ENCODE peak calls at places on chromosomes 12 and 14, in seven cellular contexts. N, P, X, T, C, M and Y are unnamed samples.

GRCh38 chr12:112112423-112113132 is 4.0 kb upstream of the NAA25 start:
- DNase-seq in N (no peak), P (no peak), X (no peak), T (no peak), C (no peak), M (no peak), Y (no peak)

GRCh38 chr12:63206494-63206893 is 55.5 kb upstream of the AVPR1A start:
- DNase-seq in N (no peak), P (no peak), X (no peak), T (no peak), C (no peak), M (no peak), Y (no peak)

GRCh38 chr12:39764944-39765560 is 145.4 kb upstream of the ABCD2 start:
- DNase-seq in N (peak; percentile 58), P (no peak), X (no peak), T (no peak), C (peak; percentile 56), M (no peak), Y (peak; percentile 52)

GRCh38 chr14:72480465-72481243 is 413.2 kb downstream of the DPF3 start:
- DNase-seq in N (peak; percentile 2), P (no peak), X (no peak), T (no peak), C (no peak), M (no peak), Y (no peak)

GRCh38 chr12:125786143-125786542 is 720.9 kb downstream of the AACS start:
- DNase-seq in N (no peak), P (no peak), X (no peak), T (no peak), C (no peak), M (no peak), Y (no peak)

GRCh38 chr14:100806386-100806785 is 19.5 kb upstream of the MEG3 start:
- DNase-seq in N (no peak), P (no peak), X (no peak), T (no peak), C (no peak), M (no peak), Y (no peak)

GRCh38 chr12:57756406-57757341 is 1.8 kb downstream of the MARCHF9 start:
- DNase-seq in N (no peak), P (no peak), X (peak; percentile 54), T (peak; percentile 57), C (no peak), M (peak; percentile 65), Y (no peak)

GRCh38 chr12:11621797-11622423 is 27.6 kb upstream of the ETV6 start:
- DNase-seq in N (no peak), P (no peak), X (no peak), T (no peak), C (peak; percentile 42), M (no peak), Y (peak; percentile 24)

GRCh38 chr14:92650581-92651105 is 97.8 kb downstream of the LGMN start:
- DNase-seq in N (no peak), P (no peak), X (no peak), T (no peak), C (no peak), M (no peak), Y (no peak)

GRCh38 chr12:49568442-49568776 is 467 bp upstream of the MCRS1 start:
- DNase-seq in N (no peak), P (no peak), X (no peak), T (no peak), C (no peak), M (no peak), Y (no peak)

GRCh38 chr12:92703777-92704176 is 988 bp downstream of the PLEKHG7 start:
- DNase-seq in N (no peak), P (no peak), X (no peak), T (no peak), C (no peak), M (no peak), Y (no peak)

GRCh38 chr14:47917344-47917954 is 242.0 kb upstream of the MDGA2 start:
- DNase-seq in N (peak; percentile 13), P (no peak), X (no peak), T (no peak), C (peak; percentile 58), M (no peak), Y (peak; percentile 33)

GRCh38 chr12:75706786-75707605 is 195.6 kb upstream of the KRR1 start:
- DNase-seq in N (peak; percentile 93), P (no peak), X (no peak), T (no peak), C (peak; percentile 77), M (no peak), Y (peak; percentile 87)

GRCh38 chr12:132521200-132521580 is 31.2 kb downstream of the FBRSL1 start:
- DNase-seq in N (no peak), P (no peak), X (no peak), T (no peak), C (no peak), M (no peak), Y (no peak)

GRCh38 chr14:106491851-106492250 is 965.5 kb downstream of the TMEM121 start:
- DNase-seq in N (no peak), P (no peak), X (no peak), T (no peak), C (peak; percentile 43), M (no peak), Y (no peak)

GRCh38 chr12:87253157-87253556 is 776.0 kb downstream of the C12orf50 start:
- DNase-seq in N (no peak), P (no peak), X (no peak), T (no peak), C (no peak), M (no peak), Y (peak; percentile 10)

GRCh38 chr14:59439256-59440015 is 25.7 kb downstream of the GPR135 start:
- DNase-seq in N (peak; percentile 74), P (no peak), X (no peak), T (no peak), C (no peak), M (no peak), Y (no peak)

DNA sequence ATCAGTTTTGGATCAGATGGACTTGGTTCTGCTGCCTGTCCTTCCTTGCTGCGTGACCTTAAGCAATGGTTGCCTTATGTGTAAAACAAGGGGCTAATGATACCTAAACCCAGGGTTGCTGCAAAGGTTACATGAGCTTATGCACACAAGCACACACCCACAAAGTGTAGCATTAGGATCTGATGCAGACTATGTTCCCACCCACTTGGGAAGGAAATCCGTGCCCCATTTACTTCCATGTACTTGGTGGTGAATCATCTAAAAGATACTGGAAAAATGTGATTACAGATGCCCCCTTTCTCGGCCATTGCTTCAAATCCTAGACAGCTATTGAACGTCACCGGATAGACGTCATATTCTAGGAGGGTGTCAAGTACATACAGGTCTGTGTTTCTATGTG is 87.1 kb downstream of the PRKCH start:
- DNase-seq in N (no peak), P (no peak), X (no peak), T (no peak), C (no peak), M (no peak), Y (no peak)
- H3K4me1 ChIP-seq in N (no peaks in the 10 kb centered on the region), P (no peaks in the 10 kb centered on the region), X (peaks cover 93% of the 10 kb centered on the region), T (peaks cover 81% of the 10 kb centered on the region), C (no peaks in the 10 kb centered on the region), M (no peaks in the 10 kb centered on the region), Y (peaks cover 25% of the 10 kb centered on the region)

GRCh38 chr12:104516821-104517220 is 60.1 kb downstream of the CHST11 start:
- DNase-seq in N (no peak), P (no peak), X (no peak), T (no peak), C (no peak), M (no peak), Y (no peak)

GRCh38 chr12:104520242-104520900 is 63.6 kb downstream of the CHST11 start:
- DNase-seq in N (no peak), P (no peak), X (no peak), T (no peak), C (no peak), M (no peak), Y (no peak)

GRCh38 chr12:104517880-104518279 is 61.1 kb downstream of the CHST11 start:
- DNase-seq in N (no peak), P (no peak), X (no peak), T (no peak), C (no peak), M (no peak), Y (no peak)

GRCh38 chr12:104521731-104522130 is 65.0 kb downstream of the CHST11 start:
- DNase-seq in N (peak; percentile 17), P (no peak), X (no peak), T (no peak), C (no peak), M (no peak), Y (peak; percentile 38)

GRCh38 chr12:104519190-104519857 is 62.6 kb downstream of the CHST11 start:
- DNase-seq in N (no peak), P (no peak), X (peak; percentile 46), T (peak; percentile 38), C (no peak), M (no peak), Y (peak; percentile 21)
- H3K4me1 ChIP-seq in N (no peaks in the 10 kb centered on the region), P (no peaks in the 10 kb centered on the region), X (peaks cover 50% of the 10 kb centered on the region), T (peaks cover 82% of the 10 kb centered on the region), C (peaks cover 9% of the 10 kb centered on the region), M (no peaks in the 10 kb centered on the region), Y (peaks cover 18% of the 10 kb centered on the region)

GRCh38 chr12:32106517-32107366 is at the start of gene BICD1:
- DNase-seq in N (peak; percentile 87), P (peak; percentile 91), X (peak; percentile 68), T (peak; percentile 68), C (peak; percentile 93), M (peak; percentile 87), Y (peak; percentile 92)

GRCh38 chr12:32110417-32110816 is 3.8 kb downstream of the BICD1 start:
- DNase-seq in N (no peak), P (no peak), X (no peak), T (no peak), C (no peak), M (no peak), Y (no peak)

GRCh38 chr12:32110942-32111341 is 4.3 kb downstream of the BICD1 start:
- DNase-seq in N (no peak), P (no peak), X (no peak), T (no peak), C (no peak), M (no peak), Y (no peak)

GRCh38 chr12:32107376-32108267 is 975 bp downstream of the BICD1 start:
- DNase-seq in N (peak; percentile 80), P (peak; percentile 28), X (no peak), T (no peak), C (peak; percentile 42), M (peak; percentile 18), Y (peak; percentile 78)

DNA sequence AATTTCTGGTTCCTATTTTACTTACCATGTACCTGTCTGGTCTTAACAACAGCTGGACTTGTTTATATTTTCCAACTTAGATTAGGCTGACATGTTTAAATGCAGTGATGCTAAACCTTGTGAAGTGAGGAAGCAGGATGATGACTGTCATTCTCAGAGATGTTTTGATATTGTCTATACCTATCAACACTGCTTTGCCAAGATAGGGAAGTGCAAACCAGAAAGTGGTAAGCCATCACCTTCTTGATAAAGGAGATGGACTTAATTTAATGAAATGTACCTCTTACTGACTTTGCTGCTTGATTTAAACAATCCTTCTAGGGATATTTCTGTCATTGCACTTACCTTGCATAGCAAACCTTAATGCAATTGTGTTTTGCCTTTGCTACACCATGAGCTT is 2.2 kb downstream of the BICD1 start:
- DNase-seq in N (no peak), P (no peak), X (no peak), T (no peak), C (no peak), M (no peak), Y (peak; percentile 21)
- H3K4me1 ChIP-seq in N (peaks cover 4% of the 10 kb centered on the region), P (peaks cover 6% of the 10 kb centered on the region), X (peaks cover 21% of the 10 kb centered on the region), T (peaks cover 26% of the 10 kb centered on the region), C (peaks cover 18% of the 10 kb centered on the region), M (no peaks in the 10 kb centered on the region), Y (peaks cover 14% of the 10 kb centered on the region)

DNA sequence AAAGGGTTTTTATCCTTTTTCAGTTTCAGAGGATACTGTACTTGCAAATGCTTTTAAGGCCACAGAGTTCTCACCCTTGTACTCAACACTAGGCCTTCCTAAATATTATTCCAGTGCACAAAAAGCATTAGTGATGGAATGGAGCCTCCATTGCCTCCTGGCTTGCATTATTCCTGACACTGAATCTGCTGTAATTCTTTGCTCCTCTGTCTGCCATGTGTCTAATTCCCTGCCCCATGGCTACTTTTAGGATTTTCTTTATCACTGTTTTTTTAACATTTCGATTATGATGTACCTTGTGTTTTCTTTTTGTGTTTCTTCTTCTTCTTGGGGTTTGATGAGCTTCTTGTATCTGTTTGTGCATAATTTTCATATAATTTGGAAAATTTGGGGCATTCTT is 29.5 kb downstream of the SUSD6 start:
- DNase-seq in N (no peak), P (no peak), X (no peak), T (no peak), C (no peak), M (no peak), Y (no peak)
- H3K4me1 ChIP-seq in N (peaks cover 28% of the 10 kb centered on the region), P (peaks cover 25% of the 10 kb centered on the region), X (peaks cover 59% of the 10 kb centered on the region), T (peaks cover 42% of the 10 kb centered on the region), C (peaks cover 11% of the 10 kb centered on the region), M (peaks cover 36% of the 10 kb centered on the region), Y (peaks cover 12% of the 10 kb centered on the region)